ENCODE peak calls at places on chromosomes 1 and 21, in ten cellular contexts. X, R, F, J, N, E, C, Z, L and D are unnamed samples.

GRCh38 chr1:231317306-231318014 is 20.2 kb downstream of the EXOC8 start:
- DNase-seq in X (no peak), R (no peak), F (no peak), J (no peak), N (no peak), E (no peak), C (no peak), Z (no peak), L (no peak), D (no peak)

GRCh38 chr1:53332188-53332564 is 4.3 kb upstream of the LRP8 start:
- DNase-seq in X (no peak), R (no peak), F (no peak), J (no peak), N (no peak), E (no peak), C (no peak), Z (no peak), L (no peak), D (no peak)

GRCh38 chr1:220121791-220122530 is 28.0 kb downstream of the IARS2 start:
- DNase-seq in X (no peak), R (no peak), F (no peak), J (no peak), N (no peak), E (no peak), C (no peak), Z (no peak), L (no peak), D (peak)

GRCh38 chr1:164504699-164505098 is 54.3 kb upstream of the PBX1 start:
- DNase-seq in X (no peak), R (no peak), F (no peak), J (no peak), N (no peak), E (no peak), C (peak), Z (no peak), L (no peak), D (no peak)

GRCh38 chr1:163346326-163346870 is 24.6 kb downstream of the NUF2 start:
- DNase-seq in X (no peak), R (no peak), F (no peak), J (no peak), N (no peak), E (no peak), C (peak), Z (no peak), L (no peak), D (no peak)

GRCh38 chr1:164718821-164719220 is 159.8 kb downstream of the PBX1 start:
- DNase-seq in X (no peak), R (no peak), F (no peak), J (no peak), N (no peak), E (no peak), C (no peak), Z (no peak), L (no peak), D (no peak)

GRCh38 chr1:54564312-54565112 is 16.5 kb downstream of the ACOT11 start:
- DNase-seq in X (no peak), R (no peak), F (no peak), J (no peak), N (no peak), E (peak), C (peak), Z (peak), L (no peak), D (peak)

GRCh38 chr1:115710859-115711624 is 57.5 kb downstream of the CASQ2 start:
- DNase-seq in X (no peak), R (no peak), F (no peak), J (no peak), N (no peak), E (peak), C (peak), Z (peak), L (no peak), D (no peak)

GRCh38 chr1:54460346-54460745 is 54.2 kb upstream of the SSBP3 start:
- DNase-seq in X (no peak), R (no peak), F (no peak), J (no peak), N (no peak), E (no peak), C (no peak), Z (no peak), L (no peak), D (no peak)

GRCh38 chr21:43352568-43353281 is 74.2 kb downstream of the SIK1 start:
- DNase-seq in X (no peak), R (no peak), F (no peak), J (peak), N (no peak), E (no peak), C (peak), Z (no peak), L (peak), D (peak)

GRCh38 chr1:108611984-108612383 is 48.9 kb downstream of the HENMT1 start:
- DNase-seq in X (no peak), R (no peak), F (no peak), J (no peak), N (no peak), E (no peak), C (no peak), Z (no peak), L (no peak), D (no peak)

GRCh38 chr1:47262787-47263413 is 30.9 kb upstream of the TAL1 start:
- DNase-seq in X (peak), R (no peak), F (peak), J (peak), N (no peak), E (peak), C (peak), Z (peak), L (peak), D (peak)

GRCh38 chr1:90753556-90753955 is 36.5 kb upstream of the BARHL2 start:
- DNase-seq in X (no peak), R (no peak), F (no peak), J (no peak), N (no peak), E (no peak), C (no peak), Z (no peak), L (no peak), D (no peak)

GRCh38 chr1:176102700-176103244 is 104.3 kb downstream of the COP1 start:
- DNase-seq in X (no peak), R (no peak), F (no peak), J (no peak), N (no peak), E (no peak), C (no peak), Z (no peak), L (no peak), D (no peak)